ENCODE peak calls at places on chromosomes 11 and 22, in nine cellular contexts. S is suprapubic skin, T is H1, H is ovary, D is K562, C is transverse colon, F is stomach, R is HepG2, Y is tibial nerve. A is an unnamed sample.

GRCh38 chr11:111395081-111395480 is 16.0 kb upstream of the POU2AF1 start:
- DNase-seq in S (no peak), T (no peak), H (no peak), D (no peak), C (no peak), F (peak), R (peak), Y (no peak), A (no peak)

GRCh38 chr22:39349506-39349966 is 255 bp upstream of the SYNGR1 start:
- DNase-seq in S (no peak), T (no peak), H (peak), D (peak), C (peak), F (peak), R (no peak), Y (no peak), A (no peak)

GRCh38 chr11:31902706-31903105 is 91.6 kb upstream of the PAX6 start:
- DNase-seq in S (no peak), T (no peak), H (no peak), D (no peak), C (no peak), F (no peak), R (no peak), Y (no peak), A (no peak)

GRCh38 chr11:35179466-35180135 is 40.6 kb downstream of the CD44 start:
- DNase-seq in S (no peak), T (no peak), H (no peak), D (no peak), C (no peak), F (no peak), R (no peak), Y (no peak), A (no peak)

GRCh38 chr22:45240137-45240809 is 421 bp downstream of the KIAA0930 start:
- DNase-seq in S (no peak), T (no peak), H (no peak), D (no peak), C (peak), F (no peak), R (no peak), Y (no peak), A (no peak)

GRCh38 chr11:48064306-48064705 is 83.9 kb downstream of the PTPRJ start:
- DNase-seq in S (no peak), T (no peak), H (no peak), D (no peak), C (no peak), F (no peak), R (no peak), Y (no peak), A (no peak)

GRCh38 chr11:34411786-34412185 is 26.9 kb upstream of the CAT start:
- DNase-seq in S (no peak), T (no peak), H (no peak), D (no peak), C (no peak), F (no peak), R (no peak), Y (no peak), A (no peak)

GRCh38 chr11:47532597-47533213 is 20.2 kb downstream of the CELF1 start:
- DNase-seq in S (no peak), T (no peak), H (no peak), D (no peak), C (no peak), F (no peak), R (no peak), Y (no peak), A (no peak)

GRCh38 chr11:23284626-23285025 is 424.4 kb upstream of the CCDC179 start:
- DNase-seq in S (no peak), T (no peak), H (no peak), D (no peak), C (no peak), F (no peak), R (no peak), Y (no peak), A (no peak)

GRCh38 chr22:18032455-18033101 is 8.2 kb upstream of the MICAL3 start:
- DNase-seq in S (no peak), T (no peak), H (no peak), D (no peak), C (no peak), F (no peak), R (no peak), Y (no peak), A (no peak)

GRCh38 chr11:27153136-27153535 is 112.5 kb downstream of the BBOX1 start:
- DNase-seq in S (no peak), T (no peak), H (no peak), D (no peak), C (no peak), F (no peak), R (no peak), Y (no peak), A (no peak)

GRCh38 chr22:44685384-44686056 is 16.5 kb upstream of the PRR5 start:
- DNase-seq in S (no peak), T (no peak), H (no peak), D (peak), C (peak), F (peak), R (no peak), Y (no peak), A (no peak)

GRCh38 chr11:9616858-9617257 is 43.4 kb downstream of the WEE1 start:
- DNase-seq in S (no peak), T (no peak), H (no peak), D (no peak), C (no peak), F (no peak), R (no peak), Y (no peak), A (no peak)

GRCh38 chr11:10497371-10498021 is 42.4 kb downstream of the AMPD3 start:
- DNase-seq in S (peak), T (no peak), H (no peak), D (no peak), C (no peak), F (peak), R (no peak), Y (no peak), A (no peak)

GRCh38 chr11:70883973-70884688 is 368.2 kb downstream of the SHANK2 start:
- DNase-seq in S (no peak), T (no peak), H (no peak), D (no peak), C (no peak), F (no peak), R (no peak), Y (peak), A (no peak)

GRCh38 chr22:49091917-49092545 is 735.6 kb downstream of the BRD1 start:
- DNase-seq in S (no peak), T (no peak), H (no peak), D (no peak), C (no peak), F (no peak), R (no peak), Y (no peak), A (no peak)

GRCh38 chr22:49703391-49703926 is 124.2 kb downstream of the BRD1 start:
- DNase-seq in S (peak), T (no peak), H (no peak), D (no peak), C (no peak), F (no peak), R (no peak), Y (no peak), A (no peak)

GRCh38 chr22:22576244-22576988 is 17.4 kb upstream of the PRAME start:
- DNase-seq in S (no peak), T (no peak), H (peak), D (peak), C (peak), F (peak), R (peak), Y (peak), A (no peak)

GRCh38 chr11:134658481-134659080 is 246.5 kb upstream of the B3GAT1 start:
- DNase-seq in S (peak), T (no peak), H (no peak), D (no peak), C (no peak), F (peak), R (no peak), Y (no peak), A (peak)

GRCh38 chr11:21048626-21049025 is 379.2 kb downstream of the NELL1 start:
- DNase-seq in S (no peak), T (no peak), H (no peak), D (no peak), C (no peak), F (no peak), R (no peak), Y (no peak), A (no peak)

GRCh38 chr11:11798586-11799438 is 43.0 kb upstream of the USP47 start:
- DNase-seq in S (peak), T (no peak), H (peak), D (peak), C (peak), F (peak), R (peak), Y (peak), A (peak)

GRCh38 chr11:438101-438844 is 3.5 kb downstream of the ANO9 start:
- DNase-seq in S (no peak), T (no peak), H (no peak), D (no peak), C (no peak), F (no peak), R (no peak), Y (no peak), A (no peak)

GRCh38 chr11:17351510-17352176 is at the start of gene NCR3LG1:
- DNase-seq in S (peak), T (no peak), H (peak), D (peak), C (peak), F (peak), R (peak), Y (peak), A (peak)
- TF ChIP-seq POLR2A in S (no peak), T (peak), H (peak), D (peak), C (peak), F (no peak), R (peak), Y (peak), A (no peak)

GRCh38 chr11:7851391-7851790 is 54.6 kb upstream of the OR5P2 start:
- DNase-seq in S (no peak), T (no peak), H (no peak), D (peak), C (no peak), F (no peak), R (peak), Y (no peak), A (no peak)

GRCh38 chr11:7844986-7845385 is 48.2 kb upstream of the OR5P2 start:
- DNase-seq in S (no peak), T (no peak), H (no peak), D (no peak), C (no peak), F (no peak), R (no peak), Y (no peak), A (no peak)

GRCh38 chr11:7844521-7844920 is 47.8 kb upstream of the OR5P2 start:
- DNase-seq in S (no peak), T (no peak), H (no peak), D (no peak), C (no peak), F (no peak), R (no peak), Y (no peak), A (no peak)

GRCh38 chr11:7840580-7840979 is 43.8 kb upstream of the OR5P2 start:
- DNase-seq in S (no peak), T (no peak), H (no peak), D (no peak), C (no peak), F (no peak), R (no peak), Y (no peak), A (no peak)

GRCh38 chr11:7846003-7846402 is 49.3 kb upstream of the OR5P2 start:
- DNase-seq in S (no peak), T (no peak), H (no peak), D (no peak), C (no peak), F (no peak), R (no peak), Y (no peak), A (no peak)
- TF ChIP-seq EP300 in S (no peak), T (no peak), H (no peak), D (no peak), C (no peak), F (no peak), R (no peak), Y (no peak), A (no peak)

GRCh38 chr11:66190776-66191175 is 77.7 kb upstream of the RAB1B start:
- DNase-seq in S (no peak), T (no peak), H (no peak), D (peak), C (peak), F (peak), R (no peak), Y (no peak), A (no peak)
- TF ChIP-seq POLR2A in S (no peak), T (no peak), H (no peak), D (no peak), C (no peak), F (no peak), R (no peak), Y (no peak), A (no peak)

GRCh38 chr11:78212586-78213371 is 24.1 kb downstream of the USP35 start:
- DNase-seq in S (peak), T (no peak), H (no peak), D (no peak), C (no peak), F (no peak), R (no peak), Y (no peak), A (no peak)
- TF ChIP-seq EP300 in S (no peak), T (no peak), H (no peak), D (no peak), C (no peak), F (no peak), R (no peak), Y (no peak), A (no peak)

GRCh38 chr11:19241260-19242183 is 777 bp upstream of the E2F8 start:
- DNase-seq in S (no peak), T (no peak), H (no peak), D (peak), C (peak), F (no peak), R (no peak), Y (no peak), A (no peak)

GRCh38 chr11:19243143-19243542 is 2.4 kb upstream of the E2F8 start:
- DNase-seq in S (no peak), T (no peak), H (no peak), D (no peak), C (no peak), F (no peak), R (no peak), Y (no peak), A (no peak)

GRCh38 chr11:19239039-19239438 is 1.7 kb downstream of the E2F8 start:
- DNase-seq in S (no peak), T (no peak), H (no peak), D (peak), C (no peak), F (no peak), R (no peak), Y (no peak), A (peak)

GRCh38 chr11:19242184-19242932 is 1.6 kb upstream of the E2F8 start:
- DNase-seq in S (no peak), T (no peak), H (no peak), D (no peak), C (peak), F (no peak), R (no peak), Y (no peak), A (peak)

DNA sequence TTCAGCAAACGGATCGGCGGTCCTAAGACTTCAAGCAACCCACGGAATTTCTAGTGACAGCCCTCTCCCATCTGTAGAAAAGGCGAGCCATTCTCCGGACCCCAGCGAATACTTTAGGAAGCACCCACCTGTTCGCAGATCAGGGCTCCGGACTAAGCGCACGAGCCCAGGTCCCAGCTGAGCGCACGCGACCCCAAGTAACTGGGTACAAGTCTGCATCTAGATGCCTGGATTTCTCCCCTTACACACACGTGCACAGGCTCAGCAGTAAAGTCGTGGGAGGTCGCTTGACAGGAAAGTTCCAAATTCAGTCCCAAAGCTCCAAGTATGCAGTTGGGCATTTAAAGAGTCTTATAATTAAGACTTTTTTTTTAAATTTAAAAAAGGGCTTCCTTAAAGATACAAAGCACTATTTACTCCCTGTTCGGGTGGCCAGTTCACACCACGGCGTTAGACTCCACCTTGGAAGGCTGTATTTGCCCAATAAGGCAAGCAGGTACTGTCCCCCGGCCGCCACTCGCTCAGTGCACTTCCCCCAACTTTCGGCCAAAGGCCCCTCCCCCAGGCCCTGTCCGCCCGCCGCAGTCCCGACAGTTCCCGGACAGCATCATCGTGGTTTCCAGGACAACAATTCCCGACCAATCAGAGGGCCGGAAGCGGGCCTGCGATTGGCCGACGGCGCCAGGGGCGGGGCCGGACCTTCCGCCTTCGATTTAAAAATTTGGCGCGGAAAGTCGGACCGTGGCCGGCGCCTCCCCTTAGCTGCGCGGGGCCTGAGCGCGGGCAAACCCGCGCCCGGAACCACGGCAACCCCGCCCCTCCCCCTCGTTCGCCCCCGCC is at the start of gene E2F8:
- DNase-seq in S (peak), T (peak), H (peak), D (peak), C (peak), F (peak), R (peak), Y (peak), A (peak)
- TF ChIP-seq POLR2A in S (no peak), T (peak), H (no peak), D (peak), C (no peak), F (no peak), R (peak), Y (no peak), A (no peak)